ENCODE peak calls at places on chromosomes 2 and 18, in eight cellular contexts. R is brain microvascular endothelial cell; J is HT1080; U is IMR-90; A is transverse colon; Y is EH; I is CD8-positive, alpha-beta T cell; K is stimulated activated CD4-positive, alpha-beta T cell treated with anti-CD3 and anti-CD28 coated beads, TNF-alpha, amount 100 ng/mL, for 1 hour. M is an unnamed sample.

GRCh38 chr2:187294043-187294442 is 154.0 kb downstream of the CALCRL start:
- DNase-seq in K (no peak), A (no peak), I (no peak), J (peak), Y (peak), U (no peak), R (no peak), M (no peak)

GRCh38 chr2:8653485-8653884 is 28.4 kb upstream of the ID2 start:
- DNase-seq in K (no peak), I (no peak), Y (no peak), R (no peak), J (no peak), A (no peak), U (no peak), M (no peak)

GRCh38 chr2:207202645-207203044 is 36.9 kb upstream of the KLF7 start:
- DNase-seq in J (peak), A (no peak), R (peak), K (no peak), U (peak), Y (peak), I (no peak), M (peak)

GRCh38 chr2:60391250-60392013 is 162.0 kb downstream of the BCL11A start:
- DNase-seq in J (peak), I (no peak), U (no peak), R (no peak), A (no peak), K (no peak), Y (peak), M (no peak)

GRCh38 chr18:79856119-79857080 is 58.7 kb downstream of the KCNG2 start:
- DNase-seq in A (no peak), K (no peak), R (no peak), J (no peak), U (peak), Y (peak), I (no peak), M (peak)

GRCh38 chr18:63318882-63319382 is 637 bp downstream of the BCL2 start:
- DNase-seq in A (no peak), J (peak), K (no peak), I (no peak), U (no peak), R (no peak), Y (no peak), M (peak)

GRCh38 chr2:43293744-43294695 is 67.6 kb upstream of the ZFP36L2 start:
- DNase-seq in I (no peak), A (no peak), J (peak), Y (peak), U (peak), R (peak), K (no peak), M (peak)

GRCh38 chr18:45284174-45284573 is 331.1 kb upstream of the SLC14A2 start:
- DNase-seq in Y (no peak), R (no peak), J (no peak), U (no peak), A (no peak), I (no peak), K (no peak), M (no peak)

GRCh38 chr2:109125595-109126500 is 3.2 kb upstream of the SH3RF3 start:
- DNase-seq in Y (peak), J (peak), I (no peak), U (peak), A (no peak), R (peak), K (no peak), M (peak)

GRCh38 chr2:113011108-113011507 is 5.8 kb downstream of the IL36A start:
- DNase-seq in R (no peak), K (no peak), U (no peak), J (no peak), Y (no peak), A (no peak), I (no peak), M (no peak)

GRCh38 chr2:128490321-128490720 is 171.7 kb upstream of the HS6ST1 start:
- DNase-seq in J (no peak), R (no peak), Y (no peak), U (no peak), K (no peak), A (no peak), I (no peak), M (peak)

GRCh38 chr18:68667121-68667520 is 47.8 kb downstream of the TMX3 start:
- DNase-seq in J (no peak), Y (peak), I (no peak), R (no peak), A (no peak), K (no peak), U (peak), M (no peak)

GRCh38 chr18:24992491-24992890 is 359.5 kb downstream of the ZNF521 start:
- DNase-seq in R (peak), K (no peak), J (peak), A (no peak), I (no peak), Y (no peak), U (peak), M (no peak)

GRCh38 chr18:62404881-62405280 is 79.8 kb downstream of the TNFRSF11A start:
- DNase-seq in U (no peak), I (no peak), Y (no peak), J (no peak), R (no peak), A (no peak), K (no peak), M (no peak)